ENCODE peak calls at places on chromosomes 3 and 15, in seven cellular contexts. One of them, this sample, is unnamed.

GRCh38 chr15:25437751-25438600 is 848 bp downstream of the UBE3A start:
- DNase-seq in OCI-LY7: peak
- DNase-seq in WERI-Rb-1: peak
- DNase-seq in head of caudate nucleus: peak
- DNase-seq in RCC 7860: no peak
- DNase-seq in aorta: peak
- DNase-seq in caudate nucleus: no peak
- DNase-seq in this sample: peak

GRCh38 chr3:88984266-88984665 is 123.2 kb upstream of the EPHA3 start:
- DNase-seq in aorta: no peak
- DNase-seq in caudate nucleus: no peak
- DNase-seq in RCC 7860: no peak
- DNase-seq in head of caudate nucleus: no peak
- DNase-seq in WERI-Rb-1: no peak
- DNase-seq in OCI-LY7: no peak
- DNase-seq in this sample: no peak

GRCh38 chr15:41798607-41799487 is 24.6 kb downstream of the MAPKBP1 start:
- DNase-seq in caudate nucleus: no peak
- DNase-seq in head of caudate nucleus: no peak
- DNase-seq in RCC 7860: no peak
- DNase-seq in OCI-LY7: no peak
- DNase-seq in WERI-Rb-1: no peak
- DNase-seq in aorta: no peak
- DNase-seq in this sample: no peak

GRCh38 chr3:197029511-197030167 is at the start of gene MELTF:
- DNase-seq in head of caudate nucleus: peak
- DNase-seq in caudate nucleus: no peak
- DNase-seq in OCI-LY7: peak
- DNase-seq in RCC 7860: peak
- DNase-seq in aorta: peak
- DNase-seq in WERI-Rb-1: peak
- DNase-seq in this sample: peak

GRCh38 chr3:174336774-174337173 is 522.4 kb upstream of the NAALADL2 start:
- DNase-seq in aorta: no peak
- DNase-seq in head of caudate nucleus: no peak
- DNase-seq in caudate nucleus: no peak
- DNase-seq in OCI-LY7: no peak
- DNase-seq in RCC 7860: no peak
- DNase-seq in WERI-Rb-1: no peak
- DNase-seq in this sample: no peak

GRCh38 chr3:62803276-62803675 is 71.9 kb downstream of the CADPS start:
- DNase-seq in RCC 7860: no peak
- DNase-seq in aorta: no peak
- DNase-seq in head of caudate nucleus: no peak
- DNase-seq in caudate nucleus: no peak
- DNase-seq in OCI-LY7: peak
- DNase-seq in WERI-Rb-1: peak
- DNase-seq in this sample: no peak

GRCh38 chr15:48966595-48967301 is 3.0 kb upstream of the SHC4 start:
- DNase-seq in head of caudate nucleus: no peak
- DNase-seq in WERI-Rb-1: no peak
- DNase-seq in aorta: no peak
- DNase-seq in RCC 7860: peak
- DNase-seq in OCI-LY7: no peak
- DNase-seq in caudate nucleus: no peak
- DNase-seq in this sample: no peak

GRCh38 chr3:9129366-9129765 is 120.1 kb downstream of the SRGAP3 start:
- DNase-seq in WERI-Rb-1: no peak
- DNase-seq in RCC 7860: no peak
- DNase-seq in caudate nucleus: no peak
- DNase-seq in aorta: no peak
- DNase-seq in OCI-LY7: no peak
- DNase-seq in head of caudate nucleus: no peak
- DNase-seq in this sample: no peak

GRCh38 chr15:64029633-64030032 is 16.7 kb downstream of the DAPK2 start:
- DNase-seq in WERI-Rb-1: no peak
- DNase-seq in head of caudate nucleus: no peak
- DNase-seq in aorta: no peak
- DNase-seq in RCC 7860: no peak
- DNase-seq in OCI-LY7: no peak
- DNase-seq in caudate nucleus: no peak
- DNase-seq in this sample: no peak

GRCh38 chr3:18712713-18713575 is 287.8 kb upstream of the SATB1 start:
- DNase-seq in RCC 7860: no peak
- DNase-seq in aorta: no peak
- DNase-seq in caudate nucleus: no peak
- DNase-seq in WERI-Rb-1: no peak
- DNase-seq in head of caudate nucleus: no peak
- DNase-seq in OCI-LY7: no peak
- DNase-seq in this sample: no peak

GRCh38 chr15:61367953-61368352 is 138.9 kb upstream of the RORA start:
- DNase-seq in WERI-Rb-1: no peak
- DNase-seq in RCC 7860: no peak
- DNase-seq in head of caudate nucleus: no peak
- DNase-seq in aorta: no peak
- DNase-seq in caudate nucleus: no peak
- DNase-seq in OCI-LY7: no peak
- DNase-seq in this sample: no peak

GRCh38 chr3:144549161-144549560 is 577.5 kb downstream of the DIPK2A start:
- DNase-seq in RCC 7860: no peak
- DNase-seq in head of caudate nucleus: no peak
- DNase-seq in WERI-Rb-1: no peak
- DNase-seq in aorta: no peak
- DNase-seq in OCI-LY7: no peak
- DNase-seq in caudate nucleus: no peak
- DNase-seq in this sample: no peak